ENCODE peak calls at places on chromosomes 5 and 9, in ten cellular contexts. N, Z, G, W, A, X, L, J, Q and B are unnamed samples.

GRCh38 chr5:159456722-159457462 is 126.6 kb upstream of the IL12B start:
- DNase-seq in Q (peak; percentile 69), W (no peak), L (no peak), G (no peak), A (peak; percentile 16), N (peak; percentile 59), X (no peak), J (no peak), Z (no peak), B (no peak)

GRCh38 chr9:126327016-126327749 is 554 bp downstream of the MVB12B start:
- DNase-seq in A (peak; percentile 33), G (peak; percentile 75), X (no peak), Q (peak; percentile 23), Z (no peak), L (no peak), J (no peak), N (no peak), W (peak; percentile 87), B (no peak)

GRCh38 chr9:80994892-80995291 is 694.5 kb downstream of the TLE1 start:
- DNase-seq in G (no peak), N (peak; percentile 55), L (no peak), Q (peak; percentile 7), J (no peak), A (no peak), X (no peak), W (no peak), Z (no peak), B (no peak)

GRCh38 chr5:31824886-31825774 is 186.2 kb downstream of the PDZD2 start:
- DNase-seq in N (peak; percentile 59), W (no peak), G (no peak), L (peak; percentile 65), Q (peak; percentile 78), A (peak; percentile 35), J (no peak), X (no peak), Z (no peak), B (no peak)

GRCh38 chr9:128371622-128372117 is 496 bp downstream of the URM1 start:
- DNase-seq in W (no peak), N (no peak), X (no peak), G (no peak), A (no peak), Q (peak; percentile 56), J (no peak), L (no peak), Z (no peak), B (no peak)

GRCh38 chr5:136079195-136079985 is 50.6 kb downstream of the TGFBI start:
- DNase-seq in N (no peak), W (no peak), G (no peak), Q (no peak), A (no peak), J (no peak), Z (no peak), L (no peak), X (no peak), B (no peak)

GRCh38 chr9:94915476-94916450 is 189.3 kb downstream of the AOPEP start:
- DNase-seq in N (no peak), W (no peak), Q (no peak), G (no peak), L (no peak), A (no peak), J (no peak), Z (no peak), X (no peak), B (no peak)

GRCh38 chr9:76181020-76181641 is 213.1 kb downstream of the RFK start:
- DNase-seq in A (no peak), L (peak; percentile 9), X (no peak), G (no peak), Q (peak; percentile 68), J (no peak), Z (no peak), N (peak; percentile 74), W (no peak), B (no peak)

GRCh38 chr5:86878250-86878649 is 260.5 kb downstream of the COX7C start:
- DNase-seq in G (no peak), W (no peak), X (no peak), Z (no peak), J (no peak), N (no peak), L (no peak), Q (no peak), A (no peak), B (no peak)

DNA sequence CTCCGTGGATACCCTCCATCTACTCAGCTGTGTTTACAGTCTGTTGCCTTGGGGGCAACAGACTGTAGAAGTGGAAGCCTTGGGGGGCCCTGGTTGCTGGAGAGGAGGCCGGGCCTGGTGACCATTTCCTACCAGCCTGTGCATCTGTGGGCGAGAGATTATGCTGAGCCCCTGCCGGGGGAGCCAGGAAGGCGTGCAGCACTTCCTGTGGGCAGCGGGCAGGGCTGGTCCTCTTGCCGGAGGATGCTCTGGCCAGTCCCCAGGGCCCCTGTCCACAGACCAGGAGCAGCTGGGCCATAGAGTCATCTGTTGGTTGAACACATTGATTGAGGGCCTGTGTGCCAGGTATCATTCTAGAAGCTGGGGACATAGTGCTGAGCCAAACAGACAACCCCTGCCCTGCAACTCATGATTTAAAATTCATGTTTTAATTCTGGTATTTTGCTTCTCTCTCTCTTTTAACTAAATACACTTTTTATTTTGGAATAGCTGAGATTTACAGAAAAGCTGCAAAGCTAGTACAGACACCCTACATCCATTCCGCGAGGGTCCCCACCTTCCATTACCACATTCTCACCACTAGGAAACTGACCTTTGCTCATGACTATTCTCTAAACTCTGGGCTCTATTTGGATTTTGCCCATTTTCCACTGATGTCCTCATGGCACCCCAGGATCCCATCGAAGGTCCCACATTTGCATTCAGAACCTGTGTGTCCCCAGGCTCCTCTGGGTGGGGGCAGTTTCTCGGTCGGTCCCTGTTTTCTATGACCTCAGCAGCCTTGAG is 11.3 kb downstream of the ERGIC1 start:
- DNase-seq in A (no peak), L (no peak), W (no peak), G (no peak), X (no peak), J (no peak), Q (no peak), N (no peak), Z (no peak), B (no peak)
- H3K4me1 ChIP-seq in A (peaks cover 10% of the 10 kb centered on the region), L (peaks cover 22% of the 10 kb centered on the region), W (peaks cover 46% of the 10 kb centered on the region), G (no peaks in the 10 kb centered on the region), X (peaks cover 47% of the 10 kb centered on the region), J (peaks cover 31% of the 10 kb centered on the region), Q (peaks cover 4% of the 10 kb centered on the region), N (peaks cover 14% of the 10 kb centered on the region), Z (no peaks in the 10 kb centered on the region), B (peaks cover 1% of the 10 kb centered on the region)

DNA sequence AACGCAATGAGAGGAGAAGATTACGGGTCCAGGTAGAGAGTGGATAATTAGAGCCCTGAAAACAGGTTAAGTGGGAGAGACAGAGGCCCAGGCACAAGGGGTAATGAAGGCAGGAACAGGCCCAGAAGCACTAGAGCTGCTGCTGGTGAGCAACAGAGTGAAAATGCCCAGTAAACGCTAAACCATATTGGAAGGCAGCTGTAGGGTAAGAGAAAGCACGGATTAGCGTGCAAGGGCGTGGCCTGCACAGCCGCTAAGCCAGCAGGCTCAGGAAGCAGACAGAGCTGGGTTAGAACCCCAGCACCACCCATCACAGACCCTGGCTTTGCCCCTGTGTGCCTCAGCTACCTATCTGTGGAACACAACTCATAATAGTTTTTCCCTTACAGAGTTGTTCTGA is 93.2 kb downstream of the PAX5 start:
- DNase-seq in J (no peak), A (no peak), G (no peak), N (no peak), X (no peak), L (no peak), Q (no peak), W (no peak), Z (no peak), B (no peak)
- H3K36me3 ChIP-seq in J (no peaks in the 10 kb centered on the region), A (no peaks in the 10 kb centered on the region), G (no peaks in the 10 kb centered on the region), N (no peaks in the 10 kb centered on the region), X (no peaks in the 10 kb centered on the region), L (no peaks in the 10 kb centered on the region), Q (no peaks in the 10 kb centered on the region), W (no peaks in the 10 kb centered on the region), Z (no peaks in the 10 kb centered on the region), B (no peaks in the 10 kb centered on the region)

GRCh38 chr5:154851351-154851750 is 948 bp upstream of the FAXDC2 start:
- DNase-seq in Q (no peak), J (no peak), L (no peak), W (no peak), G (no peak), N (no peak), Z (no peak), X (no peak), A (no peak), B (no peak)

GRCh38 chr5:154849261-154849660 is 1.1 kb downstream of the FAXDC2 start:
- DNase-seq in G (no peak), N (no peak), W (no peak), A (no peak), J (no peak), Z (no peak), L (no peak), X (no peak), Q (no peak), B (no peak)

GRCh38 chr5:154849791-154850201 is 607 bp downstream of the FAXDC2 start:
- DNase-seq in Q (peak; percentile 81), X (no peak), J (no peak), G (no peak), L (no peak), Z (no peak), A (no peak), N (peak; percentile 47), W (no peak), B (no peak)

GRCh38 chr5:154844800-154845199 is 5.6 kb downstream of the FAXDC2 start:
- DNase-seq in A (no peak), J (no peak), X (no peak), N (no peak), L (no peak), G (no peak), Q (no peak), W (no peak), Z (no peak), B (no peak)

GRCh38 chr5:154850255-154851062 is at the start of gene FAXDC2:
- DNase-seq in N (peak; percentile 88), G (peak; percentile 87), L (peak; percentile 71), J (peak; percentile 87), Q (peak; percentile 93), Z (no peak), X (peak; percentile 79), A (no peak), W (no peak), B (peak; percentile 63)
- H3K4me3 ChIP-seq in N (peak within 1 kb of the TSS; percentile 69), G (peak within 1 kb of the TSS; percentile 85), L (peak within 1 kb of the TSS; percentile 38), J (peak within 1 kb of the TSS; percentile 35), Q (peak within 1 kb of the TSS; percentile 76), Z (no peak within 1 kb of the TSS), X (peak within 1 kb of the TSS; percentile 35), A (no peak within 1 kb of the TSS), W (peak within 1 kb of the TSS; percentile 38), B (peak within 1 kb of the TSS; percentile 41)

DNA sequence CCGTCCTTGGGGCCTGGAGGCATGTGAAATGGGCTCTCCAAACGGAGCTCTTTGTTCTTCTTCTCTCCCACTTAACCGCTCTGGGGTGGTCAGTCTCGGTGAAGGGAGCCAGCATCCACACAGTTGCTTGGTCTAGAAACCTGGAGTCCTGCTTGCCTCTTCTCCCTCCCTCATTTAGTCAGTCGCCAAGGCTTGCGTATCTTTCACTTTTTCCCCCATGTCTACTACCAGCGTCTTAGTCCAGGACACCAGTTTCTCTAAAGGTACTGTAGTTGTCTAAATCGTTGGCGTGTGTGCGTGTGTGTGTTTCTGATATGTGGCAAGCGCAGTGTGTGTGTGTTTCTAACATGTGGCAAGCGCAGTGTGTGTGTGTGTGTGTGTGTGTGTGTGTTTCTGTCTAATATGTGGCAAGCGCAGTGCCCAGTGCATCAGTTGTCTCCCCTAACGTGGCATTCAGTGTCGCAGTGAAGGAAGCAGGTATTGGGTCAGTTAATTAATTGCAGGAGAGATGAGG is 638 bp downstream of the ATP6V1G1 start:
- DNase-seq in L (no peak), Z (no peak), G (no peak), Q (peak; percentile 71), N (peak; percentile 48), A (no peak), X (no peak), W (no peak), J (no peak), B (no peak)
- H3K4me1 ChIP-seq in L (peaks cover 5% of the 10 kb centered on the region), Z (peaks cover 37% of the 10 kb centered on the region), G (no peaks in the 10 kb centered on the region), Q (peaks cover 26% of the 10 kb centered on the region), N (peaks cover 7% of the 10 kb centered on the region), A (peaks cover 43% of the 10 kb centered on the region), X (peaks cover 48% of the 10 kb centered on the region), W (peaks cover 46% of the 10 kb centered on the region), J (peaks cover 47% of the 10 kb centered on the region), B (no peaks in the 10 kb centered on the region)